ENCODE peak calls at places on chromosome 12, in eight cellular contexts. Z, G, V, U, O, N, J and E are unnamed samples.

GRCh38 chr12:11568762-11569478 is 80.6 kb upstream of the ETV6 start:
- DNase-seq in Z (no peak), G (no peak), V (no peak), U (no peak), O (no peak), N (no peak), J (no peak), E (no peak)

GRCh38 chr12:46492471-46493351 is 120.1 kb upstream of the SLC38A2 start:
- DNase-seq in Z (no peak), G (peak), V (no peak), U (no peak), O (no peak), N (no peak), J (peak), E (no peak)

GRCh38 chr12:94621662-94622359 is 28.5 kb downstream of the TMCC3 start:
- DNase-seq in Z (no peak), G (peak), V (no peak), U (no peak), O (no peak), N (no peak), J (no peak), E (no peak)

GRCh38 chr12:104672501-104673265 is 215.9 kb downstream of the CHST11 start:
- DNase-seq in Z (no peak), G (peak), V (no peak), U (peak), O (no peak), N (no peak), J (peak), E (no peak)

GRCh38 chr12:107127482-107128185 is 34.3 kb upstream of the CRY1 start:
- DNase-seq in Z (no peak), G (no peak), V (no peak), U (no peak), O (no peak), N (no peak), J (no peak), E (no peak)

GRCh38 chr12:123655420-123655819 is 15.5 kb upstream of the TCTN2 start:
- DNase-seq in Z (no peak), G (no peak), V (no peak), U (no peak), O (no peak), N (no peak), J (no peak), E (no peak)

GRCh38 chr12:114697741-114698565 is 14.0 kb upstream of the TBX3 start:
- DNase-seq in Z (no peak), G (peak), V (no peak), U (no peak), O (no peak), N (no peak), J (no peak), E (no peak)

GRCh38 chr12:85983601-85984000 is 109.5 kb downstream of the NTS start:
- DNase-seq in Z (no peak), G (no peak), V (no peak), U (no peak), O (no peak), N (no peak), J (no peak), E (no peak)

GRCh38 chr12:32688786-32689185 is 9.7 kb downstream of the DNM1L start:
- DNase-seq in Z (no peak), G (no peak), V (no peak), U (no peak), O (no peak), N (no peak), J (no peak), E (no peak)

GRCh38 chr12:54853933-54854538 is at the start of gene MUCL1:
- DNase-seq in Z (peak), G (peak), V (peak), U (no peak), O (peak), N (peak), J (peak), E (peak)

GRCh38 chr12:131116437-131117117 is 162.9 kb downstream of the ADGRD1 start:
- DNase-seq in Z (peak), G (peak), V (no peak), U (no peak), O (no peak), N (no peak), J (peak), E (no peak)

GRCh38 chr12:62767506-62767905 is 167.4 kb downstream of the PPM1H start:
- DNase-seq in Z (no peak), G (peak), V (no peak), U (no peak), O (no peak), N (no peak), J (no peak), E (no peak)

GRCh38 chr12:104454997-104455396 is 1.8 kb upstream of the CHST11 start:
- DNase-seq in Z (no peak), G (peak), V (no peak), U (no peak), O (no peak), N (no peak), J (no peak), E (no peak)

GRCh38 chr12:101889216-101889752 is 11.9 kb downstream of the DRAM1 start:
- DNase-seq in Z (no peak), G (no peak), V (no peak), U (no peak), O (no peak), N (no peak), J (no peak), E (no peak)

GRCh38 chr12:34108405-34108803 is 86.1 kb downstream of the ALG10 start:
- DNase-seq in Z (no peak), G (no peak), V (no peak), U (no peak), O (no peak), N (no peak), J (no peak), E (no peak)

GRCh38 chr12:46701356-46701755 is 124.4 kb downstream of the SLC38A4 start:
- DNase-seq in Z (peak), G (no peak), V (no peak), U (no peak), O (no peak), N (no peak), J (no peak), E (no peak)

GRCh38 chr12:113604666-113605065 is 133.0 kb upstream of the LHX5 start:
- DNase-seq in Z (no peak), G (no peak), V (no peak), U (no peak), O (no peak), N (no peak), J (no peak), E (no peak)

GRCh38 chr12:123094349-123095073 is 56.4 kb downstream of the PITPNM2 start:
- DNase-seq in Z (peak), G (peak), V (no peak), U (peak), O (no peak), N (no peak), J (peak), E (no peak)

GRCh38 chr12:6226701-6227096 is 26.5 kb downstream of the CD9 start:
- DNase-seq in Z (no peak), G (no peak), V (no peak), U (peak), O (no peak), N (no peak), J (no peak), E (no peak)

GRCh38 chr12:103955811-103956514 is 9.7 kb upstream of the TDG start:
- DNase-seq in Z (no peak), G (peak), V (no peak), U (no peak), O (no peak), N (no peak), J (no peak), E (no peak)

GRCh38 chr12:69851976-69852375 is 26.9 kb downstream of the MYRFL start:
- DNase-seq in Z (no peak), G (peak), V (no peak), U (no peak), O (no peak), N (no peak), J (no peak), E (no peak)

GRCh38 chr12:79685068-79685467 is 5.7 kb downstream of the PAWR start:
- DNase-seq in Z (no peak), G (peak), V (no peak), U (no peak), O (no peak), N (no peak), J (no peak), E (no peak)

GRCh38 chr12:716506-716905 is 35.9 kb upstream of the WNK1 start:
- DNase-seq in Z (no peak), G (peak), V (no peak), U (no peak), O (no peak), N (no peak), J (no peak), E (no peak)

GRCh38 chr12:3646561-3647241 is 106.2 kb downstream of the CRACR2A start:
- DNase-seq in Z (no peak), G (no peak), V (no peak), U (no peak), O (no peak), N (no peak), J (no peak), E (no peak)

GRCh38 chr12:76636141-76636692 is 76.6 kb upstream of the OSBPL8 start:
- DNase-seq in Z (no peak), G (peak), V (no peak), U (no peak), O (no peak), N (no peak), J (no peak), E (no peak)